ENCODE peak calls at places on chromosomes 1 and 21, in five cellular contexts. V is thyroid gland, M is spleen, C is testis, X is stomach. Z is an unnamed sample. For H3K27me3 and H3K9me3, the result is how much of the 10 kb centered on the place peaks cover.

GRCh38 chr1:98556521-98557158 is 104.9 kb upstream of the SNX7 start:
- DNase-seq in M (no peak), V (no peak), C (no peak), X (no peak), Z (no peak)

GRCh38 chr1:21592086-21592865 is 76.9 kb downstream of the RAP1GAP start:
- DNase-seq in M (no peak), X (no peak), C (no peak), V (no peak), Z (no peak)

GRCh38 chr21:24023936-24024335 is 1583.3 kb downstream of the MRPL39 start:
- DNase-seq in V (no peak), C (no peak), X (no peak), M (no peak), Z (no peak)

GRCh38 chr1:94324168-94324544 is 86.8 kb upstream of the ARHGAP29 start:
- DNase-seq in C (no peak), V (no peak), X (no peak), M (no peak), Z (no peak)

GRCh38 chr1:46718340-46718726 is 581 bp downstream of the EFCAB14 start:
- DNase-seq in V (no peak), M (no peak), X (no peak), C (no peak), Z (no peak)

GRCh38 chr1:89545264-89546038 is 20.8 kb downstream of the LRRC8B start:
- DNase-seq in M (no peak), X (no peak), C (no peak), V (no peak), Z (no peak)

GRCh38 chr1:5739561-5740078 is 252.6 kb downstream of the NPHP4 start:
- DNase-seq in X (peak), V (no peak), M (peak), C (no peak), Z (peak)

GRCh38 chr1:151282883-151283725 is 1.0 kb downstream of the ZNF687 start:
- DNase-seq in X (peak), M (peak), C (peak), V (peak), Z (peak)

GRCh38 chr1:201282931-201283829 is at the start of gene PKP1:
- DNase-seq in V (peak), X (peak), C (peak), M (peak), Z (peak)

GRCh38 chr1:218364028-218364710 is 19.0 kb downstream of the TGFB2 start:
- DNase-seq in V (no peak), X (peak), M (no peak), C (no peak), Z (no peak)

GRCh38 chr1:230306158-230306557 is 120.0 kb downstream of the PGBD5 start:
- DNase-seq in C (no peak), M (peak), V (no peak), X (no peak), Z (peak)

GRCh38 chr1:19684677-19685076 is 20.0 kb downstream of the HTR6 start:
- DNase-seq in V (no peak), C (no peak), X (no peak), M (no peak), Z (no peak)

GRCh38 chr1:204443871-204444581 is 32.4 kb upstream of the PPP1R15B start:
- DNase-seq in V (no peak), X (no peak), C (no peak), M (peak), Z (no peak)

GRCh38 chr1:65002156-65002507 is 35.8 kb upstream of the JAK1 start:
- DNase-seq in V (no peak), M (no peak), C (no peak), X (no peak), Z (no peak)

GRCh38 chr1:21174638-21175323 is 1.9 kb downstream of the EIF4G3 start:
- DNase-seq in C (peak), M (no peak), X (no peak), V (no peak), Z (no peak)

GRCh38 chr1:33372677-33373076 is 51.8 kb upstream of the A3GALT2 start:
- DNase-seq in V (no peak), M (no peak), X (no peak), C (no peak), Z (no peak)

GRCh38 chr1:56577859-56578663 is 1.3 kb downstream of the PLPP3 start:
- DNase-seq in X (peak), C (peak), M (peak), V (peak), Z (peak)

GRCh38 chr1:54803761-54804470 is 2.8 kb upstream of the TTC22 start:
- DNase-seq in C (peak), X (peak), M (peak), V (no peak), Z (peak)

GRCh38 chr1:170221495-170221894 is 75.7 kb downstream of the NTMT2 start:
- DNase-seq in X (no peak), V (no peak), C (no peak), M (no peak), Z (no peak)

GRCh38 chr1:89975540-89976125 is 19.3 kb upstream of the ZNF326 start:
- DNase-seq in C (no peak), V (no peak), X (no peak), M (no peak), Z (no peak)

GRCh38 chr1:2972011-2972878 is 49.0 kb upstream of the ACTRT2 start:
- DNase-seq in M (peak), V (no peak), C (peak), X (no peak), Z (peak)

GRCh38 chr1:165235158-165235776 is 121.2 kb downstream of the LMX1A start:
- DNase-seq in M (no peak), X (no peak), V (no peak), C (peak), Z (no peak)

GRCh38 chr1:67684526-67685066 is 405 bp upstream of the GADD45A start:
- DNase-seq in C (no peak), M (no peak), X (no peak), V (no peak), Z (no peak)

GRCh38 chr1:232667094-232667780 is 37.3 kb upstream of the SIPA1L2 start:
- DNase-seq in X (no peak), M (no peak), C (no peak), V (no peak), Z (no peak)

GRCh38 chr1:242402956-242403355 is 121.5 kb downstream of the PLD5 start:
- DNase-seq in X (no peak), V (no peak), C (no peak), M (no peak), Z (no peak)

GRCh38 chr1:182779530-182779929 is 10.0 kb upstream of the NPL start:
- DNase-seq in M (no peak), X (no peak), V (no peak), C (no peak), Z (no peak)

GRCh38 chr1:219099307-219099706 is 74.4 kb upstream of the LYPLAL1 start:
- DNase-seq in V (no peak), X (no peak), M (no peak), C (no peak), Z (no peak)

GRCh38 chr21:45972353-45972715 is 9.2 kb upstream of the COL6A1 start:
- DNase-seq in V (no peak), X (no peak), C (no peak), M (peak), Z (peak)

GRCh38 chr1:107870691-107871090 is 94.3 kb downstream of the VAV3 start:
- DNase-seq in M (no peak), V (no peak), C (no peak), X (no peak), Z (no peak)

GRCh38 chr1:179038528-179039281 is 13.0 kb downstream of the FAM20B start:
- DNase-seq in X (no peak), V (no peak), M (no peak), C (no peak), Z (no peak)

GRCh38 chr1:14894811-14895524 is 258.6 kb upstream of the TMEM51 start:
- DNase-seq in C (no peak), V (no peak), M (no peak), X (peak), Z (no peak)

GRCh38 chr1:21099034-21099868 is 77.4 kb downstream of the EIF4G3 start:
- DNase-seq in C (no peak), V (no peak), M (no peak), X (no peak), Z (no peak)

GRCh38 chr1:46800742-46801141 is 1.9 kb downstream of the CYP4B1 start:
- DNase-seq in X (no peak), M (no peak), C (no peak), V (no peak), Z (no peak)

DNA sequence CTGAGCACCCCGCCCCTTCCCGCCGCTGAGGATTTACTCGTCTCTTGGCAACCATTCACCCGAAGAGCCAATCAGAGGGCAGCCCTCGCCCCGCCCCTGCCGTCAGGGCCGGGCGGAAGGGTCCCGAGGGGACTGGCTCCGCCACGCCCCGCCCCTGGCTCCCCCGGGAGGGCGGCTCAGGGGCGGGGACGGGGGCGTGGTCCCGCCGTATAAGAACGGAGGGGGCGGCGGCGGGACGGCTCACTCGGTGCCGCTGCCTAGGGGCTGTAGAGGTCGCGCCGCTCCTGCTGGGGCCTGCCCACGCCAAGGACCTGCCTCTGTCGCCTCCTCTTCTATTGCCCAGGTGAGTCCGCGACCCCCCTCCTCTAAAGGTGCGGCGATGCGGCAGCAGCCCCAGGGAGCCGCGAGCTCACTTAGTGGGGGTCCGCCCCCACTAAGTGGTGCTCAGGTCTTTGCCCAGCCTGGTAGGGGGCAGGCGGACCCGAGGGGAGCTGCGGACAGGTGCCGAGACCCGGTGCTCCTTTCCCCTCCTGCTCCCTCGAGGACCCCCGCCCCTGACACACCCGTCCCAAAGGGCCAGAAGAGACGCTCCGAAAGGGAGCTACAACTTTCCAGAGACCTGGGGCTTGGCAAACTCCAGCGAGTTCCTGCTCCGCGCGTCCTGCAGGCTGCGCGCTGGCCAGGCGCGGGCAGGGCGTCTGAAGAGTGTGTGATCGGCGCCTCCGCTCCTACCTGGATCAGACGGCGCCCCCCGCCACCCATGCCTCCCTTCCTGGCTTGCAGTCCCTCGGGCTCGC is at the start of gene TENT5C:
- DNase-seq in C (peak), V (peak), M (peak), X (peak), Z (peak)
- H3K27me3 ChIP-seq in C (under half), V (under half), M (under half), X (under half), Z (under half)

GRCh38 chr1:78145105-78145580 is 99.4 kb downstream of the GIPC2 start:
- DNase-seq in V (peak), X (peak), M (no peak), C (peak), Z (peak)
- TF ChIP-seq POLR2A in V (no peak), X (no peak), M (no peak), C (no peak), Z (no peak)

GRCh38 chr1:4165901-4166300 is 265.8 kb upstream of the C1orf174 start:
- DNase-seq in V (no peak), M (no peak), C (no peak), X (no peak), Z (peak)

GRCh38 chr1:4170548-4170947 is 270.5 kb upstream of the C1orf174 start:
- DNase-seq in C (peak), V (no peak), M (peak), X (no peak), Z (peak)

GRCh38 chr1:4170953-4171352 is 270.9 kb upstream of the C1orf174 start:
- DNase-seq in C (peak), X (no peak), M (peak), V (no peak), Z (peak)

GRCh38 chr1:4169991-4170390 is 269.9 kb upstream of the C1orf174 start:
- DNase-seq in X (no peak), V (no peak), C (no peak), M (peak), Z (peak)

DNA sequence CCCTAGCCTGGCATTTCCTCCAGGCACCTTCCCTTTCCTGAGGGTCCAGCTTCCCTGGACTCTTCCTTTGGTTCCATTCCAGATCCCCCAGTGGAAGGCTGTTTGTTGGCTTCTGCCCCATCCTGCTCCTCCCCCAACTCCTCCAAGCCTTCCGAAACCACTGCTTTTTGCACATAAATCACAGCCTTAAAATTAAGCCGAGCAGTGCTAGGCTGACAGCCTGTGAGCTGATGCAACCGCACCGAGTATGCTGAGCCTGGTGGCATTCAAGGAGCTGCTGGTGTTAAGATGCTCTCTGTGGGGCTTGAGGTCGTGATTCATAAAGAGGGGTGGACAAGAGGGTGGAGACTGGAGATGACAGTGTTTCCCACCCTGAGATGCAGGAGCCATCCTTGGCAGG is 266.6 kb upstream of the C1orf174 start:
- DNase-seq in C (no peak), V (no peak), X (no peak), M (no peak), Z (peak)
- H3K9me3 ChIP-seq in C (under half), V (under half), X (under half), M (under half), Z (under half)

GRCh38 chr1:40817791-40818263 is 34.2 kb downstream of the KCNQ4 start:
- DNase-seq in V (no peak), C (no peak), M (no peak), X (no peak), Z (no peak)

GRCh38 chr1:40818264-40818961 is 34.8 kb downstream of the KCNQ4 start:
- DNase-seq in X (peak), C (peak), V (peak), M (peak), Z (no peak)

GRCh38 chr1:40819101-40819500 is 35.5 kb downstream of the KCNQ4 start:
- DNase-seq in V (no peak), M (no peak), X (no peak), C (no peak), Z (no peak)

GRCh38 chr1:40810915-40811314 is 27.3 kb downstream of the KCNQ4 start:
- DNase-seq in X (no peak), V (no peak), M (no peak), C (no peak), Z (no peak)

DNA sequence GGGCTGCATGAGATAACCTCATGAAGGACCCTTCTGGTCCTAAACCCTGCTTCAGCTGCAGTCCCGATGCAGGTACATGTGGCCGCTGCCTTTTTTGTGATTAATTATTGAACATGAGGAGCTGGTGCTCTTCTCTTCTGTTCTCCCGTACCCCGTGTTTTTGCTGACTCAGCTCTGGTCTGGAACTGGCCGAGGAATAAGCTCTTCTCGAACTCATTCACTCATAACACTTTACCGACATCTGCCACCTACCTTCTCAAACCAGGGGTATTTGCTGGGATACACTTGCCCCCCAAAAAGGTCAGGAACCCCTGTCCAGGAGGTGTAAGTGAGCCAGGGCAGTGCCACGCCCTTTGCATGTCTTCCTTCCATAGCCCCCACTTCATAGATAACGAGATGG is 31.8 kb downstream of the KCNQ4 start:
- DNase-seq in V (no peak), C (no peak), X (no peak), M (no peak), Z (no peak)
- H3K27me3 ChIP-seq in V (under half), C (under half), X (under half), M (under half), Z (under half)

GRCh38 chr1:228214921-228215662 is 7.2 kb downstream of the OBSCN start:
- DNase-seq in X (no peak), V (no peak), M (no peak), C (no peak), Z (no peak)

GRCh38 chr1:228211871-228212414 is 4.1 kb downstream of the OBSCN start:
- DNase-seq in M (no peak), C (no peak), V (no peak), X (no peak), Z (no peak)

GRCh38 chr1:228213917-228214808 is 6.3 kb downstream of the OBSCN start:
- DNase-seq in V (no peak), C (no peak), X (no peak), M (no peak), Z (no peak)

GRCh38 chr1:228212415-228212965 is 4.6 kb downstream of the OBSCN start:
- DNase-seq in M (peak), X (no peak), V (peak), C (no peak), Z (no peak)

GRCh38 chr1:228212966-228213844 is 5.4 kb downstream of the OBSCN start:
- DNase-seq in M (peak), X (peak), C (peak), V (peak), Z (peak)
- TF ChIP-seq POLR2A in M (no peak), X (no peak), C (no peak), V (no peak), Z (no peak)